ENCODE peak calls at places on chromosomes 6 and 20, in ten cellular contexts. G is heart left ventricle; T is LoVo; N is activated CD4-positive, alpha-beta T cell treated with anti-CD3 and anti-CD28 coated beads for 24 hours; M is NCI-H1417; S is cerebellar nuclear complex; R is upper lobe of right lung; X is SW480; L is endothelial cell; C is fibroblast of pulmonary artery. K is an unnamed sample.

GRCh38 chr20:17616480-17617211 is 46.8 kb downstream of the DSTN start:
- DNase-seq in G (no peak), T (no peak), N (no peak), M (no peak), S (no peak), R (peak; percentile 61), X (no peak), L (no peak), C (no peak), K (no peak)

GRCh38 chr20:7841967-7842301 is 98.3 kb downstream of the HAO1 start:
- DNase-seq in G (peak; percentile 36), T (no peak), N (no peak), M (no peak), S (no peak), R (no peak), X (no peak), L (no peak), C (peak; percentile 97), K (peak; percentile 99)

GRCh38 chr20:54197621-54198604 is 10.0 kb upstream of the PFDN4 start:
- DNase-seq in G (no peak), T (peak; percentile 52), N (no peak), M (no peak), S (no peak), R (no peak), X (peak; percentile 81), L (no peak), C (peak; percentile 80), K (no peak)

GRCh38 chr6:125792172-125792571 is 1.4 kb downstream of the NCOA7 start:
- DNase-seq in G (no peak), T (no peak), N (no peak), M (no peak), S (no peak), R (no peak), X (no peak), L (no peak), C (no peak), K (no peak)

GRCh38 chr6:141548969-141549368 is 583.8 kb upstream of the GJE1 start:
- DNase-seq in G (no peak), T (peak; percentile 18), N (no peak), M (no peak), S (no peak), R (no peak), X (no peak), L (no peak), C (peak; percentile 54), K (no peak)

GRCh38 chr20:62355527-62356142 is 11.5 kb downstream of the LAMA5 start:
- DNase-seq in G (peak; percentile 81), T (no peak), N (no peak), M (peak; percentile 53), S (no peak), R (no peak), X (peak; percentile 60), L (no peak), C (peak; percentile 53), K (no peak)

GRCh38 chr6:56246941-56247653 is at the start of gene COL21A1:
- DNase-seq in G (peak; percentile 60), T (peak; percentile 31), N (no peak), M (no peak), S (no peak), R (peak; percentile 65), X (no peak), L (peak; percentile 67), C (no peak), K (no peak)

GRCh38 chr6:33142501-33142900 is 49.8 kb downstream of the COL11A2 start:
- DNase-seq in G (no peak), T (no peak), N (no peak), M (no peak), S (no peak), R (no peak), X (no peak), L (no peak), C (no peak), K (no peak)

GRCh38 chr6:30547454-30547853 is 8.8 kb downstream of the GNL1 start:
- DNase-seq in G (no peak), T (no peak), N (no peak), M (no peak), S (no peak), R (no peak), X (no peak), L (no peak), C (no peak), K (no peak)

GRCh38 chr20:57145089-57145631 is 121.3 kb downstream of the BMP7 start:
- DNase-seq in G (no peak), T (no peak), N (no peak), M (no peak), S (no peak), R (no peak), X (no peak), L (no peak), C (no peak), K (no peak)

GRCh38 chr20:51802170-51802745 is at the start of gene SALL4:
- DNase-seq in G (no peak), T (no peak), N (no peak), M (no peak), S (no peak), R (no peak), X (no peak), L (peak; percentile 70), C (no peak), K (no peak)

GRCh38 chr20:1491281-1491840 is at the start of gene SIRPB2:
- DNase-seq in G (peak; percentile 71), T (no peak), N (no peak), M (no peak), S (no peak), R (peak; percentile 78), X (no peak), L (peak; percentile 66), C (peak; percentile 47), K (no peak)

GRCh38 chr6:135686784-135687301 is 164.7 kb upstream of the PDE7B start:
- DNase-seq in G (no peak), T (no peak), N (no peak), M (no peak), S (no peak), R (no peak), X (no peak), L (no peak), C (peak; percentile 69), K (no peak)

GRCh38 chr20:50198211-50198666 is 7.6 kb downstream of the CEBPB start:
- DNase-seq in G (no peak), T (no peak), N (no peak), M (no peak), S (no peak), R (no peak), X (no peak), L (no peak), C (no peak), K (no peak)

GRCh38 chr20:52972190-52972937 is at the start of gene TSHZ2:
- DNase-seq in G (peak; percentile 64), T (no peak), N (peak; percentile 34), M (peak; percentile 67), S (no peak), R (no peak), X (peak; percentile 78), L (peak; percentile 30), C (peak; percentile 65), K (no peak)

GRCh38 chr6:87945966-87946365 is 101.7 kb upstream of the SPACA1 start:
- DNase-seq in G (no peak), T (no peak), N (no peak), M (no peak), S (no peak), R (no peak), X (no peak), L (no peak), C (no peak), K (no peak)

GRCh38 chr6:148348335-148348734 is 5.7 kb downstream of the SASH1 start:
- DNase-seq in G (no peak), T (no peak), N (no peak), M (no peak), S (no peak), R (no peak), X (no peak), L (no peak), C (no peak), K (no peak)

GRCh38 chr6:30828027-30828962 is 56.0 kb upstream of the DDR1 start:
- DNase-seq in G (peak; percentile 90), T (peak; percentile 72), N (peak; percentile 84), M (peak; percentile 59), S (peak; percentile 38), R (peak; percentile 88), X (peak; percentile 73), L (peak; percentile 81), C (peak; percentile 94), K (peak; percentile 65)

GRCh38 chr6:114024746-114025145 is 53.8 kb upstream of the HDAC2 start:
- DNase-seq in G (no peak), T (no peak), N (no peak), M (no peak), S (no peak), R (no peak), X (no peak), L (no peak), C (no peak), K (no peak)

GRCh38 chr6:37221585-37222124 is 35.9 kb upstream of the TBC1D22B start:
- DNase-seq in G (no peak), T (no peak), N (no peak), M (no peak), S (no peak), R (no peak), X (no peak), L (no peak), C (no peak), K (no peak)

GRCh38 chr20:11445891-11446290 is 471.8 kb upstream of the BTBD3 start:
- DNase-seq in G (no peak), T (no peak), N (no peak), M (no peak), S (no peak), R (no peak), X (no peak), L (no peak), C (peak; percentile 65), K (no peak)